ENCODE peak calls at places on chromosomes 11 and 22, in four cellular contexts. One of them, this sample, is unnamed.
A peak's percentile ranks its signal among the peaks of the same experiment; 100 is the strongest.

GRCh38 chr11:45927684-45928413 is 5.4 kb downstream of the LARGE2 start:
- DNase-seq in H54: no peak
- DNase-seq in uterus: no peak
- DNase-seq in A549: no peak
- DNase-seq in this sample: peak; percentile 81

GRCh38 chr22:35971418-35972119 is 57.1 kb downstream of the RBFOX2 start:
- DNase-seq in H54: no peak
- DNase-seq in uterus: peak; percentile 50
- DNase-seq in A549: no peak
- DNase-seq in this sample: peak; percentile 28

GRCh38 chr11:128448981-128449713 is 138.2 kb downstream of the ETS1 start:
- DNase-seq in H54: no peak
- DNase-seq in uterus: no peak
- DNase-seq in A549: no peak
- DNase-seq in this sample: no peak

GRCh38 chr11:41920374-41920773 is 460.9 kb upstream of the LRRC4C start:
- DNase-seq in H54: no peak
- DNase-seq in uterus: no peak
- DNase-seq in A549: no peak
- DNase-seq in this sample: no peak

GRCh38 chr22:29207562-29208501 is 2.1 kb downstream of the EMID1 start:
- DNase-seq in H54: no peak
- DNase-seq in uterus: no peak
- DNase-seq in A549: no peak
- DNase-seq in this sample: no peak

GRCh38 chr11:96162816-96163499 is 180.0 kb downstream of the MAML2 start:
- DNase-seq in H54: no peak
- DNase-seq in uterus: peak; percentile 38
- DNase-seq in A549: no peak
- DNase-seq in this sample: peak; percentile 43

GRCh38 chr11:63277345-63277943 is 34.0 kb upstream of the SLC22A25 start:
- DNase-seq in H54: no peak
- DNase-seq in uterus: no peak
- DNase-seq in A549: peak; percentile 30
- DNase-seq in this sample: no peak

GRCh38 chr11:115425816-115426215 is 78.4 kb downstream of the CADM1 start:
- DNase-seq in H54: no peak
- DNase-seq in uterus: no peak
- DNase-seq in A549: no peak
- DNase-seq in this sample: no peak

GRCh38 chr11:10351768-10352641 is 47.1 kb downstream of the ADM start:
- DNase-seq in H54: peak; percentile 51
- DNase-seq in uterus: peak; percentile 50
- DNase-seq in A549: peak; percentile 59
- DNase-seq in this sample: peak; percentile 72
- TF ChIP-seq POLR2A in H54: no peak
- TF ChIP-seq POLR2A in uterus: no peak
- TF ChIP-seq POLR2A in A549: no peak
- TF ChIP-seq POLR2A in this sample: no peak

GRCh38 chr22:50250555-50251471 is at the start of gene HDAC10:
- DNase-seq in H54: peak; percentile 72
- DNase-seq in uterus: peak; percentile 78
- DNase-seq in A549: peak; percentile 43
- DNase-seq in this sample: peak; percentile 63

GRCh38 chr22:50248192-50249084 is 2.6 kb downstream of the HDAC10 start:
- DNase-seq in H54: no peak
- DNase-seq in uterus: no peak
- DNase-seq in A549: no peak
- DNase-seq in this sample: no peak

GRCh38 chr22:50250249-50250554 is 863 bp downstream of the HDAC10 start:
- DNase-seq in H54: no peak
- DNase-seq in uterus: no peak
- DNase-seq in A549: no peak
- DNase-seq in this sample: no peak

GRCh38 chr22:50247748-50248147 is 2.9 kb upstream of the TUBGCP6 start:
- DNase-seq in H54: no peak
- DNase-seq in uterus: no peak
- DNase-seq in A549: peak; percentile 54
- DNase-seq in this sample: no peak

GRCh38 chr22:50249382-50250248 is 1.4 kb downstream of the HDAC10 start:
- DNase-seq in H54: no peak
- DNase-seq in uterus: no peak
- DNase-seq in A549: no peak
- DNase-seq in this sample: no peak
- TF ChIP-seq POLR2A in H54: no peak
- TF ChIP-seq POLR2A in uterus: no peak
- TF ChIP-seq POLR2A in A549: no peak
- TF ChIP-seq POLR2A in this sample: no peak

DNA sequence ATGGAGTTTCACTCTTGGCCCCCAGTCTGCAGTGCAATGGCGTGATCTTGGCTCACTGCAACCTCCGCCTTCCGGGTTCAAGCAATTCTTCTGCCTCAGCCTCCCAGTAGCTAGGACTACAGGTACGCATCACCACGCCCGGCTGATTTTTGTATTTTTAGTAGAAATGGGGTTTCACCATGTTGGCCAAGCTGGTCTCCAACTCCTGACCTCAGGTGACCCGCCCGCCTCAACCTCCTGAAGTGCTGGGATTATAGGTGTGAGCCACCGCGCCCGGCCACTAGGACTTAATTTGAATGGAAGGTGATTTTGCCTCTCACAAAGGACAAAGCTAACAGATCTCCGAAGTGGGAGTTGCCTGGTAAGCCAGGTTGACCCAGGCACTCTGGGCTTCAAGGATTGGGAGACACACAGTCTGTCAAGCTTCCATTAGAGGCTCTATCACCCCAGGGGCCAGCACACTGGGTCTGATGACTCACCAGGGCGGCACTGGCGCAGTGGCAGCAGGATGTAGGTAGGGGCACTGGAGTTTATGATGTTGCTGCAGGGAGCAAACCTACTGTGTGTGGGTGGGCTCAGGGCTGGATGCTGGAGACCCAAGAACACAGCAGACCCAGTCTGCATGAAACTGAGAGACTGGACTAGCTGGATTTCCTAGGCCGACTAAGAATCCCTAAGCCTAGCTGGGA is 17.8 kb upstream of the KCTD14 start:
- DNase-seq in H54: peak; percentile 52
- DNase-seq in uterus: no peak
- DNase-seq in A549: no peak
- DNase-seq in this sample: no peak
- TF ChIP-seq POLR2A in H54: no peak
- TF ChIP-seq POLR2A in uterus: no peak
- TF ChIP-seq POLR2A in A549: no peak
- TF ChIP-seq POLR2A in this sample: no peak

GRCh38 chr22:40953446-40953845 is 2.3 kb downstream of the RBX1 start:
- DNase-seq in H54: no peak
- DNase-seq in uterus: no peak
- DNase-seq in A549: no peak
- DNase-seq in this sample: no peak

GRCh38 chr22:40951795-40952602 is 821 bp downstream of the RBX1 start:
- DNase-seq in H54: no peak
- DNase-seq in uterus: no peak
- DNase-seq in A549: no peak
- DNase-seq in this sample: no peak

GRCh38 chr22:40954095-40954494 is 2.9 kb downstream of the RBX1 start:
- DNase-seq in H54: no peak
- DNase-seq in uterus: no peak
- DNase-seq in A549: no peak
- DNase-seq in this sample: no peak

GRCh38 chr22:40955516-40955915 is 4.3 kb downstream of the RBX1 start:
- DNase-seq in H54: no peak
- DNase-seq in uterus: no peak
- DNase-seq in A549: no peak
- DNase-seq in this sample: no peak

GRCh38 chr22:40950888-40951794 is at the start of gene RBX1:
- DNase-seq in H54: peak; percentile 82
- DNase-seq in uterus: peak; percentile 98
- DNase-seq in A549: peak; percentile 96
- DNase-seq in this sample: peak; percentile 100
- TF ChIP-seq POLR2A in H54: peak; percentile 81
- TF ChIP-seq POLR2A in uterus: peak; percentile 71
- TF ChIP-seq POLR2A in A549: peak; percentile 56
- TF ChIP-seq POLR2A in this sample: peak; percentile 56

This sample was measured in lower leg skin.